ENCODE peak calls at places on chromosome 2, in nine cellular contexts. K is spleen, C is H9, J is psoas muscle, Y is ovary, D is body of pancreas, M is IMR-90, B is brain microvascular endothelial cell, G is keratinocyte. I is an unnamed sample.

GRCh38 chr2:11955314-11955713 is 208.9 kb downstream of the LPIN1 start:
- DNase-seq in K (no peak), C (no peak), J (no peak), Y (no peak), D (no peak), M (peak), B (no peak), G (no peak), I (no peak)

GRCh38 chr2:38035968-38036367 is 40.0 kb downstream of the CYP1B1 start:
- DNase-seq in K (no peak), C (no peak), J (no peak), Y (no peak), D (no peak), M (no peak), B (no peak), G (no peak), I (no peak)

GRCh38 chr2:202109139-202109736 is 36.2 kb downstream of the KIAA2012 start:
- DNase-seq in K (no peak), C (no peak), J (no peak), Y (no peak), D (no peak), M (no peak), B (no peak), G (no peak), I (no peak)

GRCh38 chr2:112690853-112691390 is 29.9 kb upstream of the NT5DC4 start:
- DNase-seq in K (peak), C (peak), J (peak), Y (no peak), D (peak), M (peak), B (peak), G (no peak), I (peak)

GRCh38 chr2:135996304-135996703 is 10.9 kb upstream of the DARS1 start:
- DNase-seq in K (no peak), C (no peak), J (no peak), Y (no peak), D (no peak), M (no peak), B (no peak), G (no peak), I (no peak)

GRCh38 chr2:119242276-119243119 is 18.9 kb downstream of the STEAP3 start:
- DNase-seq in K (no peak), C (no peak), J (no peak), Y (no peak), D (no peak), M (no peak), B (no peak), G (no peak), I (no peak)

GRCh38 chr2:3659447-3660432 is 1.7 kb downstream of the ALLC start:
- DNase-seq in K (peak), C (no peak), J (peak), Y (no peak), D (peak), M (peak), B (peak), G (no peak), I (no peak)

GRCh38 chr2:98805412-98806265 is 74.7 kb upstream of the MGAT4A start:
- DNase-seq in K (no peak), C (no peak), J (no peak), Y (no peak), D (peak), M (peak), B (peak), G (no peak), I (peak)

GRCh38 chr2:156526950-156527636 is 90.9 kb downstream of the GPD2 start:
- DNase-seq in K (no peak), C (no peak), J (no peak), Y (no peak), D (no peak), M (no peak), B (no peak), G (no peak), I (no peak)

GRCh38 chr2:156333951-156334495 is 1.5 kb upstream of the NR4A2 start:
- DNase-seq in K (peak), C (peak), J (peak), Y (peak), D (peak), M (peak), B (peak), G (no peak), I (peak)

GRCh38 chr2:3770724-3771415 is 67.5 kb downstream of the DCDC2C start:
- DNase-seq in K (no peak), C (no peak), J (no peak), Y (no peak), D (no peak), M (no peak), B (no peak), G (no peak), I (no peak)

GRCh38 chr2:746697-747096 is 69.5 kb upstream of the TMEM18 start:
- DNase-seq in K (no peak), C (no peak), J (no peak), Y (no peak), D (no peak), M (no peak), B (no peak), G (no peak), I (no peak)

GRCh38 chr2:50401772-50402653 is 629.9 kb downstream of the NRXN1 start:
- DNase-seq in K (no peak), C (peak), J (no peak), Y (no peak), D (peak), M (peak), B (peak), G (peak), I (peak)

GRCh38 chr2:62375051-62375450 is 130.9 kb downstream of the TMEM17 start:
- DNase-seq in K (no peak), C (no peak), J (no peak), Y (no peak), D (no peak), M (no peak), B (no peak), G (no peak), I (no peak)

GRCh38 chr2:40062381-40062780 is 283.3 kb upstream of the THUMPD2 start:
- DNase-seq in K (no peak), C (no peak), J (no peak), Y (no peak), D (no peak), M (no peak), B (no peak), G (no peak), I (no peak)

GRCh38 chr2:1499033-1499795 is 86.0 kb downstream of the TPO start:
- DNase-seq in K (peak), C (no peak), J (no peak), Y (no peak), D (no peak), M (no peak), B (no peak), G (no peak), I (no peak)

GRCh38 chr2:201057089-201057499 is 14.4 kb downstream of the HYCC2 start:
- DNase-seq in K (no peak), C (no peak), J (no peak), Y (no peak), D (no peak), M (peak), B (peak), G (no peak), I (no peak)

GRCh38 chr2:201059961-201060525 is 11.4 kb downstream of the HYCC2 start:
- DNase-seq in K (no peak), C (no peak), J (no peak), Y (no peak), D (no peak), M (no peak), B (no peak), G (no peak), I (no peak)

GRCh38 chr2:201058914-201059313 is 12.6 kb downstream of the HYCC2 start:
- DNase-seq in K (no peak), C (no peak), J (no peak), Y (no peak), D (peak), M (no peak), B (no peak), G (no peak), I (no peak)

DNA sequence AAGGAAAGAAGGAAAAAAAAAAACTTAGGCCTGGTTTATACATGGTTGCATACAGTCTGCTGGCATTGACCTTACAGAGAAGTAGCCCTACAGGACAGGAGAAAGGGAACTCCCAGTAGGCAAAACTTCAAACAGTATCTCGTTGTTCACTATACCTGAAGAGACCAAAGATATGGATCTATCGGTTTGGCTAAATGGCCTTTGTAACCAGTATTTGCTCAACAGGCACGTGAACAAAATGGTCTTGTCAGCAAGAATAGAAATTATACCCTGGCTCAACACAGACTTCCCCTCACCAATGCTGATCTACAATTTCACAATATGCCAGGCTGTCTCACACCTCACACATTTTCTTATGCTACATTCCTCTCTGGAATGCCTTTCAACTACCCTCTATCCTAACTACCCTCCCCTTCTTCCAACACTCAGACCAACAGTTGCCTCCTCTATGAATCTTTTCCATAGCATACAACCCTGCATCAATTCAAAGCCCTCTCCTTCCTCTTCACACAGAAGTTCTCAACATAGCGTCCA is 13.7 kb downstream of the HYCC2 start:
- DNase-seq in K (no peak), C (no peak), J (no peak), Y (no peak), D (no peak), M (no peak), B (no peak), G (no peak), I (no peak)
- H3K27ac ChIP-seq in K (peak), C (no peak), J (peak), Y (no peak), D (no peak), M (no peak), B (peak), G (no peak), I (no peak)

GRCh38 chr2:19362652-19363473 is 4.4 kb upstream of the OSR1 start:
- DNase-seq in K (peak), C (peak), J (peak), Y (peak), D (peak), M (peak), B (peak), G (no peak), I (peak)
- TF ChIP-seq CTCF in K (peak), C (peak), J (peak), Y (peak), D (peak), M (peak), B (peak), G (peak), I (peak)

GRCh38 chr2:102267774-102268173 is 43.6 kb upstream of the IL1RL1 start:
- DNase-seq in K (no peak), C (no peak), J (no peak), Y (no peak), D (no peak), M (no peak), B (no peak), G (no peak), I (no peak)

GRCh38 chr2:102268529-102269524 is 42.5 kb upstream of the IL1RL1 start:
- DNase-seq in K (no peak), C (no peak), J (no peak), Y (no peak), D (no peak), M (peak), B (no peak), G (no peak), I (no peak)

GRCh38 chr2:102262218-102263129 is 48.9 kb upstream of the IL1RL1 start:
- DNase-seq in K (no peak), C (no peak), J (no peak), Y (no peak), D (no peak), M (peak), B (no peak), G (no peak), I (no peak)

GRCh38 chr2:102264952-102265351 is 46.4 kb upstream of the IL1RL1 start:
- DNase-seq in K (no peak), C (no peak), J (no peak), Y (no peak), D (no peak), M (no peak), B (no peak), G (no peak), I (no peak)

GRCh38 chr2:102266204-102266603 is 45.2 kb upstream of the IL1RL1 start:
- DNase-seq in K (no peak), C (no peak), J (peak), Y (no peak), D (no peak), M (no peak), B (no peak), G (no peak), I (no peak)
- H3K27ac ChIP-seq in K (peak), C (no peak), J (peak), Y (no peak), D (no peak), M (no peak), B (no peak), G (no peak), I (no peak)

GRCh38 chr2:107645586-107645985 is 181.1 kb upstream of the RGPD4 start:
- DNase-seq in K (no peak), C (no peak), J (no peak), Y (no peak), D (no peak), M (no peak), B (peak), G (no peak), I (no peak)

GRCh38 chr2:107648781-107649413 is 177.8 kb upstream of the RGPD4 start:
- DNase-seq in K (no peak), C (peak), J (no peak), Y (no peak), D (no peak), M (no peak), B (no peak), G (no peak), I (no peak)
- TF ChIP-seq CTCF in K (no peak), C (peak), J (no peak), Y (no peak), D (no peak), M (no peak), B (peak), G (peak), I (no peak)

GRCh38 chr2:219018286-219018685 is 23.0 kb downstream of the CFAP65 start:
- DNase-seq in K (peak), C (no peak), J (peak), Y (no peak), D (no peak), M (no peak), B (no peak), G (no peak), I (no peak)
- H3K27ac ChIP-seq in K (no peak), C (no peak), J (no peak), Y (no peak), D (no peak), M (no peak), B (no peak), G (no peak), I (no peak)

I was measured in RWPE1.